ENCODE peak calls at places on chromosomes 5 and 9, in four cellular contexts. One of them, this sample, is unnamed.
A peak's percentile ranks its signal among the peaks of the same experiment; 100 is the strongest.

GRCh38 chr5:176438959-176439757 is 9.0 kb upstream of the FAF2 start:
- DNase-seq in mesendoderm: peak; percentile 85
- DNase-seq in effector memory CD4-positive, alpha-beta T cell: no peak
- DNase-seq in lower lobe of right lung: no peak
- DNase-seq in this sample: no peak

GRCh38 chr9:37415011-37415719 is 7.3 kb upstream of the GRHPR start:
- DNase-seq in effector memory CD4-positive, alpha-beta T cell: peak; percentile 42
- DNase-seq in lower lobe of right lung: peak; percentile 70
- DNase-seq in mesendoderm: peak; percentile 94
- DNase-seq in this sample: peak; percentile 51

GRCh38 chr9:101477214-101477613 is 41.6 kb upstream of the ALDOB start:
- DNase-seq in effector memory CD4-positive, alpha-beta T cell: no peak
- DNase-seq in lower lobe of right lung: no peak
- DNase-seq in mesendoderm: no peak
- DNase-seq in this sample: no peak

GRCh38 chr9:107648153-107648716 is 158.7 kb upstream of the KLF4 start:
- DNase-seq in lower lobe of right lung: no peak
- DNase-seq in mesendoderm: no peak
- DNase-seq in effector memory CD4-positive, alpha-beta T cell: no peak
- DNase-seq in this sample: no peak

GRCh38 chr9:93483497-93483896 is 30.1 kb upstream of the FAM120AOS start:
- DNase-seq in mesendoderm: no peak
- DNase-seq in lower lobe of right lung: no peak
- DNase-seq in effector memory CD4-positive, alpha-beta T cell: no peak
- DNase-seq in this sample: no peak

GRCh38 chr5:76642390-76643040 is 19.3 kb upstream of the F2RL2 start:
- DNase-seq in mesendoderm: no peak
- DNase-seq in effector memory CD4-positive, alpha-beta T cell: no peak
- DNase-seq in lower lobe of right lung: no peak
- DNase-seq in this sample: no peak

GRCh38 chr9:115241641-115242040 is 123.7 kb upstream of the TNC start:
- DNase-seq in mesendoderm: no peak
- DNase-seq in effector memory CD4-positive, alpha-beta T cell: no peak
- DNase-seq in lower lobe of right lung: no peak
- DNase-seq in this sample: no peak

GRCh38 chr5:174412374-174412773 is 312.0 kb upstream of the MSX2 start:
- DNase-seq in lower lobe of right lung: no peak
- DNase-seq in effector memory CD4-positive, alpha-beta T cell: no peak
- DNase-seq in mesendoderm: peak; percentile 16
- DNase-seq in this sample: no peak

GRCh38 chr9:123742009-123742767 is 187.7 kb downstream of the DENND1A start:
- DNase-seq in mesendoderm: no peak
- DNase-seq in lower lobe of right lung: no peak
- DNase-seq in effector memory CD4-positive, alpha-beta T cell: no peak
- DNase-seq in this sample: no peak

GRCh38 chr5:59450245-59450644 is 443.3 kb downstream of the PDE4D start:
- DNase-seq in effector memory CD4-positive, alpha-beta T cell: no peak
- DNase-seq in mesendoderm: peak; percentile 20
- DNase-seq in lower lobe of right lung: no peak
- DNase-seq in this sample: no peak

GRCh38 chr5:156505101-156505500 is 178.1 kb downstream of the SGCD start:
- DNase-seq in effector memory CD4-positive, alpha-beta T cell: no peak
- DNase-seq in lower lobe of right lung: no peak
- DNase-seq in mesendoderm: no peak
- DNase-seq in this sample: no peak

GRCh38 chr9:110844121-110844520 is 175.5 kb downstream of the MUSK start:
- DNase-seq in effector memory CD4-positive, alpha-beta T cell: no peak
- DNase-seq in lower lobe of right lung: no peak
- DNase-seq in mesendoderm: no peak
- DNase-seq in this sample: no peak

GRCh38 chr5:135307143-135307903 is 91.7 kb downstream of the MACROH2A1 start:
- DNase-seq in mesendoderm: peak; percentile 80
- DNase-seq in effector memory CD4-positive, alpha-beta T cell: no peak
- DNase-seq in lower lobe of right lung: no peak
- DNase-seq in this sample: no peak

GRCh38 chr5:123538670-123539459 is 26.9 kb downstream of the CSNK1G3 start:
- DNase-seq in effector memory CD4-positive, alpha-beta T cell: no peak
- DNase-seq in lower lobe of right lung: no peak
- DNase-seq in mesendoderm: peak; percentile 89
- DNase-seq in this sample: no peak

DNA sequence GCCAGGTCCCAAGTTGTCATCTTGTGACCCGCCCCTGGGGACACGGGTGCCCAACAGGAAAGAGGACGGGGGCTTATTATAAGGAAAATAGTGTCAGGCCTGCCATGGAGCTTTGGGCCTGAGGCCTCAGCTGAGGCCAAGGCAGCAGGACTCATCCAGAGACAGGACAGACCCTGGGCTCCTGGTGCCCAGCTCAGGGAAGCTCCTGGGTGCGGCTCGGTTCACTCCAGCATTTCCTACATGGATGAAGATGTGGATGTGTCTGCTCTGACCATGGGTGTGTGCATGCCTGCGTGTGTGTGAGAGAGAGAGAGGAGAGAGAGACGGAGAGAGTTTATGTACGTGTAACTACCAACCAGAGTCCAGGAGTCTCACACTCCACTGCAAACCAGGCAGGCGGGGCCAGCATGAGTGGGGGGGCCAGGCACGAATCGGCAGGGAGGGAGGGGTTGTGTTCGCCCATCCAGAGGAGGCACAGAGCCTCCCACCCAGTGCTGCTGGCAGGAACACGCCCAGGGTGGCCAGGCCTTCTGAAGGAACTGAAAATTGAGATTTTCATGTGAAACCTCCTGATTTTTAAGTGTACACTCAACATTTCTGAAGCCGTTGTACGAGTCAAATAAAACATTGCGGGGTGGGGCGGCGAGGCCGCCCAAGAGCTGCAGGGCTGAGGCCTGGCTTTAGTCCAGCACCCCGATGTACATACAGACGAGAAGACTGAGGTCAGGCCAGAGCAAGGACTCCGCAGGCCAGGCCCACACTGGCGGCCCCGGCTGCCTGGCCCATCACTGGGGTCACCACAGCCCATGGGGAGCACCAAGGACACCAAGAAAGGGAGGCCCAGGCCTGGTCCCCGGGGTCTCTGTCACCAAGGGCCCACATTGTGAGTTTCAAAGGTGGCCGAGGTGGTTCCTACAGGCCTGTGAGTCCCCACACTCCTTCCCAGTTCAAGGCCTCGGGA is 88.8 kb downstream of the ADAMTS2 start:
- DNase-seq in effector memory CD4-positive, alpha-beta T cell: no peak
- DNase-seq in lower lobe of right lung: no peak
- DNase-seq in mesendoderm: no peak
- DNase-seq in this sample: no peak
- H3K27ac ChIP-seq in effector memory CD4-positive, alpha-beta T cell: no peak overlapping the region
- H3K27ac ChIP-seq in lower lobe of right lung: no peak overlapping the region
- H3K27ac ChIP-seq in mesendoderm: no peak overlapping the region
- H3K27ac ChIP-seq in this sample: no peak overlapping the region

GRCh38 chr5:35799751-35800150 is 56.9 kb upstream of the IL7R start:
- DNase-seq in mesendoderm: no peak
- DNase-seq in effector memory CD4-positive, alpha-beta T cell: no peak
- DNase-seq in lower lobe of right lung: no peak
- DNase-seq in this sample: no peak
- H3K27ac ChIP-seq in mesendoderm: no peak overlapping the region
- H3K27ac ChIP-seq in effector memory CD4-positive, alpha-beta T cell: no peak overlapping the region
- H3K27ac ChIP-seq in lower lobe of right lung: no peak overlapping the region
- H3K27ac ChIP-seq in this sample: no peak overlapping the region

GRCh38 chr5:150519560-150519945 is 11.6 kb downstream of the NDST1 start:
- DNase-seq in mesendoderm: no peak
- DNase-seq in effector memory CD4-positive, alpha-beta T cell: no peak
- DNase-seq in lower lobe of right lung: no peak
- DNase-seq in this sample: no peak

GRCh38 chr5:150515446-150515845 is 7.5 kb downstream of the NDST1 start:
- DNase-seq in mesendoderm: peak; percentile 72
- DNase-seq in lower lobe of right lung: no peak
- DNase-seq in effector memory CD4-positive, alpha-beta T cell: no peak
- DNase-seq in this sample: no peak

GRCh38 chr5:150519978-150520377 is 12.0 kb downstream of the NDST1 start:
- DNase-seq in lower lobe of right lung: no peak
- DNase-seq in effector memory CD4-positive, alpha-beta T cell: no peak
- DNase-seq in mesendoderm: no peak
- DNase-seq in this sample: no peak

GRCh38 chr5:150516011-150516410 is 8.1 kb downstream of the NDST1 start:
- DNase-seq in lower lobe of right lung: no peak
- DNase-seq in mesendoderm: peak; percentile 86
- DNase-seq in effector memory CD4-positive, alpha-beta T cell: no peak
- DNase-seq in this sample: no peak

GRCh38 chr5:150517272-150518152 is 9.6 kb downstream of the NDST1 start:
- DNase-seq in mesendoderm: peak; percentile 47
- DNase-seq in lower lobe of right lung: peak; percentile 82
- DNase-seq in effector memory CD4-positive, alpha-beta T cell: no peak
- DNase-seq in this sample: no peak
- H3K27ac ChIP-seq in mesendoderm: no peak overlapping the region
- H3K27ac ChIP-seq in lower lobe of right lung: peak overlapping the region; percentile 27
- H3K27ac ChIP-seq in effector memory CD4-positive, alpha-beta T cell: no peak overlapping the region
- H3K27ac ChIP-seq in this sample: no peak overlapping the region

GRCh38 chr5:34409376-34409775 is 246.8 kb upstream of the RAI14 start:
- DNase-seq in mesendoderm: no peak
- DNase-seq in lower lobe of right lung: no peak
- DNase-seq in effector memory CD4-positive, alpha-beta T cell: no peak
- DNase-seq in this sample: no peak
- H3K27ac ChIP-seq in mesendoderm: no peak overlapping the region
- H3K27ac ChIP-seq in lower lobe of right lung: no peak overlapping the region
- H3K27ac ChIP-seq in effector memory CD4-positive, alpha-beta T cell: no peak overlapping the region
- H3K27ac ChIP-seq in this sample: no peak overlapping the region

DNA sequence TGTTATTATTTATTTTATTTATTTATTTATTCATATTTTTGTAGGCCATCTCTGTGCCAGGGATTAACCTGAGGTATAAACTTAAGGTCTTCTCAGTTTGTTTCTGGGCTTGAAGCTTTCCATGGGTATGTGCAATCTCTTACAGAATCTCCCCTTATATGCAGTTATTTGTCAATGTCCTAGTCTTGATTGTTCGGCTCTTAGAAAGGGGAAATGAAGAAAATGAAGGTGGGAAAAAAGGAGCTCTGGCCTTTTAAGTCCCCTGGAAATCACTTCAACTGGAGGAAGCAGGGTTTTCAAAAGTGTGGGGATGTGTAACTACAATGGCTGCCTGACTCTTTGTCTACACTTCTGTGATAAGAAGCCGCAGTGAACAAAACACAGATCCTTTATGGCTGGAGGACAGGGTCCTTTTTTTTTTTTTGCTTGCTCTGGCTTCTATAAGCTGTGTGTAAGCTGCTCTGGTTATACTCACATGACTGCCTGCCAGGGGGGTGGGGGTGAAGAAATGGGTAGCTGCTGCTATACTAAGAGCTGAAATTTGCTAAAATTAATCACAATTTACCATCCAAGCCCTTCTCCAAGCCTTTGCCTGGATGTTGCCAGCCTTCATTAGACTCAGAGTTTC is 33.7 kb downstream of the CENPP start:
- DNase-seq in lower lobe of right lung: no peak
- DNase-seq in effector memory CD4-positive, alpha-beta T cell: no peak
- DNase-seq in mesendoderm: no peak
- DNase-seq in this sample: peak; percentile 42
- H3K27ac ChIP-seq in lower lobe of right lung: no peak overlapping the region
- H3K27ac ChIP-seq in effector memory CD4-positive, alpha-beta T cell: no peak overlapping the region
- H3K27ac ChIP-seq in mesendoderm: no peak overlapping the region
- H3K27ac ChIP-seq in this sample: peak overlapping the region; percentile 47

GRCh38 chr5:107672212-107673105 is 1.7 kb upstream of the EFNA5 start:
- DNase-seq in lower lobe of right lung: peak; percentile 87
- DNase-seq in mesendoderm: peak; percentile 100
- DNase-seq in effector memory CD4-positive, alpha-beta T cell: no peak
- DNase-seq in this sample: no peak
- H3K27ac ChIP-seq in lower lobe of right lung: peak overlapping the region; percentile 54
- H3K27ac ChIP-seq in mesendoderm: peak overlapping the region; percentile 97
- H3K27ac ChIP-seq in effector memory CD4-positive, alpha-beta T cell: no peak overlapping the region
- H3K27ac ChIP-seq in this sample: no peak overlapping the region

DNA sequence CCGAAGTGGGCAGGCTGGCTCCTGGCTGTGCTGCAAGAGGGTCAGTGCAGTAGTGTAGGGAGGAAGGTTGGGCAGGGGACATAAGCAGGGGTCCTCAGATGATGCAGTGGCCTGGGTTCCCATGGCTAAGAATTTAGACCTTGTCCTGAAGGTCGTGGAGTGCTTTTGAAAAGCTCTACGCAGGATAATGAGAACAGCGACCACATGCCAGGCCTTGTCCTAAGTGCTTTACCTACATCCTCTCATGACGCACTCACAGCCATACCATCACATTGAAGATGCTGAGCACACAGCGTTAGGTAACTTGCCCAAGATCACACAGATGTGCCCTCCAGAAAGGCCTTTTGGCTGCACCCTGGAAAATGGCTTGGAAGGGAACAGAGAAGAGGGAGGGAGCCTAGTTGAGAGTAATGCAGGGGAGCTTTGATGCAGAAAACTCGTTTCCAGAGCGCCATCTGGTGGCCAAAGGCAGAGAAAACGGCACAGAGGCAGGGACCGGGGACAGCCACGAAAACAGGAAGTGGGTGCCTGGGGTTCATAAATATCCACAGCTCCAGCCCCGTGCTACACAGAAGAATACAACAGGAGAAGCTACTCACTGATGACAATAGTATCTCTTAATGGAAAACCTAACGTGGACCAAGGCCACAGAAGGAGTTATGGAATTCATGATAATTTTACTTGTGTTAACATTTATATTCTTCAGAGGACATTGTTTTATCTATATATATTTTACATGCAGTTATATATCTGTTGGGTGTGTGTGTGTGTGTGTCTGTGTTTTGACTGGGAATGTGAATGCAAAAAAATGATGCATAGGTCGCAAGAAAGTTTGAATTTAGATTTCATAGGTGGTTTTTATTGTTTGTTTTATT is 2.7 kb upstream of the PCDH12 start:
- DNase-seq in mesendoderm: peak; percentile 88
- DNase-seq in effector memory CD4-positive, alpha-beta T cell: peak; percentile 76
- DNase-seq in lower lobe of right lung: peak; percentile 89
- DNase-seq in this sample: peak; percentile 61
- H3K27ac ChIP-seq in mesendoderm: no peak overlapping the region
- H3K27ac ChIP-seq in effector memory CD4-positive, alpha-beta T cell: no peak overlapping the region
- H3K27ac ChIP-seq in lower lobe of right lung: peak overlapping the region; percentile 75
- H3K27ac ChIP-seq in this sample: no peak overlapping the region

This sample was measured in HL-60.